ENCODE peak calls at places on chromosomes 16 and 17, in seven cellular contexts. Q is NCI-H1105; N is stimulated activated CD4-positive, alpha-beta T cell treated with anti-CD3 and anti-CD28 coated beads, Interleukin-1b, Interleukin-23, amount 100 ng/mL, for 1 hour; X is cerebellar nuclear complex; D is cardiac fibroblast; S is H9; L is activated T-cell treated with anti-CD3 and anti-CD28 coated beads, Interleukin-2, amount 50 U/mL, for 24 hours. Y is an unnamed sample.

GRCh38 chr16:14350081-14350480 is 279.0 kb downstream of the MRTFB start:
- DNase-seq in Q (no peak), N (no peak), X (no peak), D (no peak), S (no peak), L (no peak), Y (no peak)

GRCh38 chr17:1511756-1512321 is 4.6 kb downstream of the INPP5K start:
- DNase-seq in Q (no peak), D (no peak), N (no peak), S (no peak), X (no peak), L (no peak), Y (no peak)

GRCh38 chr16:23905027-23905426 is 69.2 kb downstream of the PRKCB start:
- DNase-seq in Q (no peak), S (peak; percentile 67), L (no peak), D (peak; percentile 33), X (no peak), N (no peak), Y (no peak)

GRCh38 chr16:1706386-1707192 is 594 bp downstream of the MAPK8IP3 start:
- DNase-seq in D (peak; percentile 33), S (no peak), N (peak; percentile 21), L (peak; percentile 61), Q (no peak), X (no peak), Y (peak; percentile 86)

GRCh38 chr16:50967827-50968612 is 183.1 kb downstream of the SALL1 start:
- DNase-seq in D (no peak), X (no peak), Q (no peak), S (no peak), L (no peak), N (no peak), Y (no peak)

GRCh38 chr16:46591257-46591656 is 29.9 kb downstream of the SHCBP1 start:
- DNase-seq in L (no peak), Q (no peak), N (no peak), S (no peak), D (no peak), X (no peak), Y (no peak)

GRCh38 chr17:77148109-77148958 is 7.6 kb downstream of the SEC14L1 start:
- DNase-seq in D (no peak), Q (no peak), S (no peak), N (no peak), X (no peak), L (no peak), Y (no peak)

GRCh38 chr17:65193305-65194293 is 56.4 kb downstream of the RGS9 start:
- DNase-seq in D (no peak), S (no peak), Q (no peak), N (no peak), L (no peak), X (no peak), Y (no peak)

GRCh38 chr17:82754297-82755208 is 2.7 kb downstream of the TBCD start:
- DNase-seq in N (no peak), S (peak; percentile 90), X (no peak), L (no peak), Q (no peak), D (no peak), Y (no peak)

GRCh38 chr16:79437764-79438728 is 162.5 kb downstream of the MAF start:
- DNase-seq in X (peak; percentile 22), S (peak; percentile 56), L (no peak), Q (no peak), N (no peak), D (no peak), Y (no peak)

GRCh38 chr16:23803591-23804123 is 32.1 kb upstream of the PRKCB start:
- DNase-seq in L (peak; percentile 77), N (peak; percentile 24), S (peak; percentile 82), D (peak; percentile 18), Q (no peak), X (no peak), Y (no peak)